ENCODE peak calls at places on chromosomes 1 and 21, in five cellular contexts. Q is stimulated activated CD4-positive, alpha-beta T cell treated with anti-CD3 and anti-CD28 coated beads, Interleukin-15, amount 100 ng/mL, for 24 hours; F is stimulated activated CD8-positive, alpha-beta memory T cell treated with anti-CD3 and anti-CD28 coated beads, Interleukin-15, amount 100 ng/mL, for 4 hours; E is ACHN; U is left ventricle myocardium superior. N is an unnamed sample.
A peak's percentile ranks its signal among the peaks of the same experiment; 100 is the strongest.

GRCh38 chr1:40384413-40384762 is 10.9 kb downstream of the SMAP2 start:
- DNase-seq in E (no peak), F (no peak), Q (no peak), U (no peak), N (no peak)

GRCh38 chr1:152047607-152047953 is 10.8 kb upstream of the S100A11 start:
- DNase-seq in Q (no peak), E (peak; percentile 81), U (no peak), F (no peak), N (peak; percentile 42)

GRCh38 chr1:16007671-16008341 is 3.8 kb downstream of the SRARP start:
- DNase-seq in E (no peak), U (no peak), F (no peak), Q (no peak), N (no peak)

GRCh38 chr1:6307099-6307498 is 46.2 kb upstream of the GPR153 start:
- DNase-seq in E (no peak), Q (no peak), U (no peak), F (no peak), N (no peak)

GRCh38 chr1:147246910-147247655 is 4.6 kb downstream of the CHD1L start:
- DNase-seq in E (no peak), F (no peak), U (no peak), Q (no peak), N (no peak)

GRCh38 chr1:93976711-93977328 is 67.6 kb upstream of the GCLM start:
- DNase-seq in F (no peak), U (no peak), E (no peak), Q (no peak), N (no peak)

GRCh38 chr1:212070720-212071302 is 35.3 kb downstream of the DTL start:
- DNase-seq in E (peak; percentile 64), Q (no peak), F (no peak), U (no peak), N (no peak)

GRCh38 chr1:205091043-205091740 is 6.9 kb upstream of the TMEM81 start:
- DNase-seq in U (no peak), E (no peak), Q (no peak), F (no peak), N (no peak)

GRCh38 chr1:149962039-149962647 is 25.5 kb upstream of the MTMR11 start:
- DNase-seq in E (peak; percentile 80), F (peak; percentile 16), U (no peak), Q (peak; percentile 48), N (no peak)

GRCh38 chr1:84757301-84757700 is 67.0 kb upstream of the SSX2IP start:
- DNase-seq in Q (no peak), U (no peak), E (no peak), F (no peak), N (no peak)

GRCh38 chr1:41044197-41044596 is 22.7 kb upstream of the SLFNL1 start:
- DNase-seq in Q (no peak), F (no peak), E (no peak), U (no peak), N (no peak)

GRCh38 chr1:168653567-168653966 is 75.4 kb downstream of the DPT start:
- DNase-seq in E (no peak), F (no peak), Q (no peak), U (no peak), N (no peak)

GRCh38 chr1:23216771-23217420 is 406 bp downstream of the HTR1D start:
- DNase-seq in U (peak; percentile 34), Q (peak; percentile 44), F (no peak), E (no peak), N (no peak)

GRCh38 chr21:38289697-38290096 is 32.9 kb downstream of the KCNJ15 start:
- DNase-seq in U (no peak), Q (no peak), E (no peak), F (no peak), N (no peak)

GRCh38 chr21:43921602-43921978 is 56.6 kb downstream of the AGPAT3 start:
- DNase-seq in Q (peak; percentile 43), U (no peak), E (no peak), F (no peak), N (no peak)

GRCh38 chr1:187306671-187307415 is 478.1 kb downstream of the PLA2G4A start:
- DNase-seq in U (no peak), F (no peak), Q (no peak), E (no peak), N (no peak)

GRCh38 chr1:226119169-226119568 is 56.7 kb downstream of the H3-3A start:
- DNase-seq in U (no peak), E (no peak), F (no peak), Q (no peak), N (no peak)

GRCh38 chr1:183911285-183911684 is 106.4 kb downstream of the RGL1 start:
- DNase-seq in E (no peak), Q (peak; percentile 42), F (no peak), U (no peak), N (no peak)

GRCh38 chr1:78619446-78619802 is 824 bp upstream of the IFI44L start:
- DNase-seq in F (no peak), Q (no peak), U (no peak), E (peak; percentile 32), N (no peak)

GRCh38 chr1:228937851-228938247 is 202.6 kb downstream of the RHOU start:
- DNase-seq in U (peak; percentile 55), Q (no peak), E (no peak), F (no peak), N (no peak)

GRCh38 chr1:10516244-10516643 is 41.5 kb downstream of the PEX14 start:
- DNase-seq in Q (no peak), E (no peak), F (no peak), U (no peak), N (no peak)

N was measured in T-helper 22 cell.